ENCODE peak calls at places on chromosomes 2 and 18, in six cellular contexts. F is stimulated activated CD8-positive, alpha-beta memory T cell treated with anti-CD3 and anti-CD28 coated beads, Interleukin-2, amount 100 ng/mL, for 48 hours; D is WTC11; U is GM23338; Z is DMS153; Y is frontal cortex. M is an unnamed sample.

GRCh38 chr18:77129150-77129551 is 3.4 kb downstream of the MBP start:
- DNase-seq in F (no peak), D (no peak), U (no peak), Z (peak), Y (no peak), M (no peak)

GRCh38 chr2:40041983-40042382 is 262.9 kb upstream of the THUMPD2 start:
- DNase-seq in F (no peak), D (no peak), U (no peak), Z (no peak), Y (no peak), M (no peak)

GRCh38 chr2:18544171-18544570 is 16.3 kb downstream of the RDH14 start:
- DNase-seq in F (no peak), D (no peak), U (no peak), Z (no peak), Y (no peak), M (no peak)

GRCh38 chr2:100781523-100782375 is 38.2 kb upstream of the NPAS2 start:
- DNase-seq in F (no peak), D (no peak), U (peak), Z (no peak), Y (no peak), M (no peak)

GRCh38 chr2:105887246-105887645 is 142.5 kb downstream of the NCK2 start:
- DNase-seq in F (no peak), D (no peak), U (no peak), Z (no peak), Y (no peak), M (no peak)

GRCh38 chr2:28855193-28855592 is 14.9 kb downstream of the TRMT61B start:
- DNase-seq in F (no peak), D (no peak), U (no peak), Z (no peak), Y (no peak), M (no peak)

GRCh38 chr2:130304726-130305125 is 38.0 kb upstream of the IMP4 start:
- DNase-seq in F (no peak), D (no peak), U (no peak), Z (no peak), Y (no peak), M (no peak)

GRCh38 chr2:230690439-230690838 is 22.2 kb upstream of the CAB39 start:
- DNase-seq in F (no peak), D (no peak), U (no peak), Z (no peak), Y (no peak), M (no peak)

GRCh38 chr2:58045580-58046334 is 849 bp upstream of the VRK2 start:
- DNase-seq in F (no peak), D (no peak), U (no peak), Z (no peak), Y (no peak), M (no peak)

GRCh38 chr2:32357545-32358482 is 991 bp downstream of the BIRC6 start:
- DNase-seq in F (peak), D (peak), U (peak), Z (no peak), Y (peak), M (no peak)

GRCh38 chr2:189412330-189412953 is 28.8 kb upstream of the WDR75 start:
- DNase-seq in F (no peak), D (peak), U (peak), Z (no peak), Y (peak), M (peak)

GRCh38 chr2:70726947-70727725 is 40.9 kb downstream of the ADD2 start:
- DNase-seq in F (no peak), D (no peak), U (no peak), Z (no peak), Y (no peak), M (no peak)

GRCh38 chr18:10210077-10210476 is 244.4 kb upstream of the APCDD1 start:
- DNase-seq in F (no peak), D (no peak), U (no peak), Z (no peak), Y (no peak), M (no peak)

GRCh38 chr2:129623783-129624182 is 355.7 kb upstream of the RAB6C start:
- DNase-seq in F (no peak), D (no peak), U (peak), Z (no peak), Y (no peak), M (no peak)

GRCh38 chr2:69464575-69464974 is 27.3 kb upstream of the NFU1 start:
- DNase-seq in F (no peak), D (no peak), U (no peak), Z (no peak), Y (no peak), M (no peak)

GRCh38 chr2:46441838-46442712 is 37.3 kb upstream of the TMEM247 start:
- DNase-seq in F (no peak), D (no peak), U (no peak), Z (no peak), Y (no peak), M (no peak)

M was measured in effector CD4-positive, alpha-beta T cell.